ENCODE peak calls at places on chromosomes 11 and 22, in five cellular contexts. One of them, this sample, is unnamed.

GRCh38 chr11:17161515-17161914 is 46.3 kb downstream of the PIK3C2A start:
- DNase-seq in thoracic aorta: no peak
- DNase-seq in fibroblast of pulmonary artery: no peak
- DNase-seq in progenitor cell of endocrine pancreas: no peak
- DNase-seq in endothelial cell: no peak
- DNase-seq in this sample: no peak

GRCh38 chr11:1628506-1629325 is 859 bp upstream of the KRTAP5-5 start:
- DNase-seq in thoracic aorta: no peak
- DNase-seq in fibroblast of pulmonary artery: peak; percentile 29
- DNase-seq in progenitor cell of endocrine pancreas: peak; percentile 65
- DNase-seq in endothelial cell: peak; percentile 88
- DNase-seq in this sample: no peak

GRCh38 chr11:78365381-78365792 is 52.2 kb downstream of the GAB2 start:
- DNase-seq in thoracic aorta: no peak
- DNase-seq in fibroblast of pulmonary artery: peak; percentile 68
- DNase-seq in progenitor cell of endocrine pancreas: peak; percentile 12
- DNase-seq in endothelial cell: no peak
- DNase-seq in this sample: no peak

GRCh38 chr11:129989437-129989836 is 13.2 kb downstream of the PRDM10 start:
- DNase-seq in thoracic aorta: no peak
- DNase-seq in fibroblast of pulmonary artery: no peak
- DNase-seq in progenitor cell of endocrine pancreas: no peak
- DNase-seq in endothelial cell: no peak
- DNase-seq in this sample: no peak

GRCh38 chr11:120208012-120208441 is 2.8 kb upstream of the OAF start:
- DNase-seq in thoracic aorta: no peak
- DNase-seq in fibroblast of pulmonary artery: peak; percentile 54
- DNase-seq in progenitor cell of endocrine pancreas: no peak
- DNase-seq in endothelial cell: no peak
- DNase-seq in this sample: no peak

GRCh38 chr11:2434506-2435255 is 9.6 kb downstream of the TRPM5 start:
- DNase-seq in thoracic aorta: no peak
- DNase-seq in fibroblast of pulmonary artery: no peak
- DNase-seq in progenitor cell of endocrine pancreas: no peak
- DNase-seq in endothelial cell: no peak
- DNase-seq in this sample: no peak

GRCh38 chr22:36301384-36301828 is 48.5 kb downstream of the APOL1 start:
- DNase-seq in thoracic aorta: no peak
- DNase-seq in fibroblast of pulmonary artery: peak; percentile 73
- DNase-seq in progenitor cell of endocrine pancreas: peak; percentile 83
- DNase-seq in endothelial cell: peak; percentile 79
- DNase-seq in this sample: peak; percentile 56

GRCh38 chr22:39290724-39291161 is 28.7 kb downstream of the RPL3 start:
- DNase-seq in thoracic aorta: no peak
- DNase-seq in fibroblast of pulmonary artery: peak; percentile 41
- DNase-seq in progenitor cell of endocrine pancreas: no peak
- DNase-seq in endothelial cell: no peak
- DNase-seq in this sample: peak; percentile 47

GRCh38 chr11:118068945-118069612 is 7.8 kb upstream of the TMPRSS4 start:
- DNase-seq in thoracic aorta: no peak
- DNase-seq in fibroblast of pulmonary artery: no peak
- DNase-seq in progenitor cell of endocrine pancreas: no peak
- DNase-seq in endothelial cell: no peak
- DNase-seq in this sample: no peak

GRCh38 chr22:40593460-40594273 is 42.9 kb downstream of the MRTFA start:
- DNase-seq in thoracic aorta: no peak
- DNase-seq in fibroblast of pulmonary artery: no peak
- DNase-seq in progenitor cell of endocrine pancreas: no peak
- DNase-seq in endothelial cell: no peak
- DNase-seq in this sample: no peak
- TF ChIP-seq CTCF in thoracic aorta: no peak
- TF ChIP-seq CTCF in fibroblast of pulmonary artery: no peak
- TF ChIP-seq CTCF in progenitor cell of endocrine pancreas: no peak
- TF ChIP-seq CTCF in endothelial cell: no peak
- TF ChIP-seq CTCF in this sample: no peak

GRCh38 chr22:21643533-21644357 is 1.6 kb downstream of the SDF2L1 start:
- DNase-seq in thoracic aorta: no peak
- DNase-seq in fibroblast of pulmonary artery: no peak
- DNase-seq in progenitor cell of endocrine pancreas: no peak
- DNase-seq in endothelial cell: no peak
- DNase-seq in this sample: no peak
- TF ChIP-seq CTCF in thoracic aorta: no peak
- TF ChIP-seq CTCF in fibroblast of pulmonary artery: peak; percentile 17
- TF ChIP-seq CTCF in progenitor cell of endocrine pancreas: no peak
- TF ChIP-seq CTCF in endothelial cell: no peak
- TF ChIP-seq CTCF in this sample: no peak

GRCh38 chr11:69013009-69013951 is at the start of gene MRGPRF:
- DNase-seq in thoracic aorta: peak; percentile 91
- DNase-seq in fibroblast of pulmonary artery: peak; percentile 53
- DNase-seq in progenitor cell of endocrine pancreas: no peak
- DNase-seq in endothelial cell: peak; percentile 39
- DNase-seq in this sample: peak; percentile 83
- TF ChIP-seq CTCF in thoracic aorta: peak; percentile 72
- TF ChIP-seq CTCF in fibroblast of pulmonary artery: peak; percentile 52
- TF ChIP-seq CTCF in progenitor cell of endocrine pancreas: peak; percentile 34
- TF ChIP-seq CTCF in endothelial cell: peak; percentile 13
- TF ChIP-seq CTCF in this sample: no peak

GRCh38 chr22:31943976-31944699 is at the start of gene YWHAH:
- DNase-seq in thoracic aorta: peak; percentile 82
- DNase-seq in fibroblast of pulmonary artery: peak; percentile 95
- DNase-seq in progenitor cell of endocrine pancreas: peak; percentile 96
- DNase-seq in endothelial cell: peak; percentile 98
- DNase-seq in this sample: peak; percentile 83

GRCh38 chr22:31943206-31943975 is 944 bp upstream of the YWHAH start:
- DNase-seq in thoracic aorta: no peak
- DNase-seq in fibroblast of pulmonary artery: no peak
- DNase-seq in progenitor cell of endocrine pancreas: no peak
- DNase-seq in endothelial cell: no peak
- DNase-seq in this sample: no peak

GRCh38 chr22:31945971-31946680 is 1.8 kb downstream of the YWHAH start:
- DNase-seq in thoracic aorta: no peak
- DNase-seq in fibroblast of pulmonary artery: no peak
- DNase-seq in progenitor cell of endocrine pancreas: no peak
- DNase-seq in endothelial cell: no peak
- DNase-seq in this sample: no peak

GRCh38 chr22:31945478-31945815 is 1.1 kb downstream of the YWHAH start:
- DNase-seq in thoracic aorta: no peak
- DNase-seq in fibroblast of pulmonary artery: no peak
- DNase-seq in progenitor cell of endocrine pancreas: no peak
- DNase-seq in endothelial cell: no peak
- DNase-seq in this sample: no peak

DNA sequence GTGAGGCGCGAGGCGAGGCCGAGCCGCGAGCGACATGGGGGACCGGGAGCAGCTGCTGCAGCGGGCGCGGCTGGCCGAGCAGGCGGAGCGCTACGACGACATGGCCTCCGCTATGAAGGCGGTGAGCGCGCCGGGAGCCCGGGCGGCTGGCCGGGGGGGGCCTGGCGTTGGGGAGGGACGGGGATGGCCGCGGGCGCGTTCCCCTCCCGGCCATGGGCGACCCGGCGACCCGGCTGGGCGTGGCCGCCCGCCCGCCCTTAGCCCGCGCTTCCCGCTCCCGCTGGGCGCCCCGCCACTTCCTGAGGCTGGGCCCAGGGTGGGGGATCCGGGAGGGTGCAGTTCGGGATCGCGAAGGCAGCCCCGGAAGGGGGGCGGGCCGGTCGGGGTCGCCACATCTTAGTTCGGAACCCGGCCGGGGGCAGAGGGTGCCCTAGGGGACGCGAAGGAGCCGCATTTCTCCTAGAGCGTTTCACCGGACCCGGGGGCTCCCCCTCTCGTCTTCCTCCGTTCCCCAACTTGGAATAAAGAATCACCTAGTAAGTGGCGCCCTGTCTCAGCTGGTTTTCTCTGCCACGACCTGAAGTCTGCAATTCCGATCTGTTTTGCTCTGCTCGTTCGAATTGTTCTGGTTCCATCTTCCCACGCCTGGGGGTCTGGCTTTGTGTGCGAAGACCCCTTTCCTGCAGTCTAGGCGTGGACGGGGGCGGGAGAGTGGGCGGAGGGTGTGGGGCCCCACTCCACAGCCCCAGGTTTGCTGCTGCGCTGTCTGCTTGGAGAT is 554 bp downstream of the YWHAH start:
- DNase-seq in thoracic aorta: no peak
- DNase-seq in fibroblast of pulmonary artery: no peak
- DNase-seq in progenitor cell of endocrine pancreas: no peak
- DNase-seq in endothelial cell: peak; percentile 37
- DNase-seq in this sample: no peak
- TF ChIP-seq CTCF in thoracic aorta: no peak
- TF ChIP-seq CTCF in fibroblast of pulmonary artery: no peak
- TF ChIP-seq CTCF in progenitor cell of endocrine pancreas: no peak
- TF ChIP-seq CTCF in endothelial cell: no peak
- TF ChIP-seq CTCF in this sample: no peak